ENCODE peak calls at places on chromosomes 5 and 9, in ten cellular contexts. Q is stimulated activated CD4-positive, alpha-beta T cell treated with anti-CD3 and anti-CD28 coated beads, Interleukin-2, amount 100 ng/mL, for 48 hours; P is posterior vena cava; V is cardiac fibroblast; N is NAMALWA; F is head of caudate nucleus; O is uterus; B is transverse colon; X is left cardiac atrium; G is frontal cortex. H is an unnamed sample.

GRCh38 chr9:99593621-99594020 is 228.1 kb upstream of the NR4A3 start:
- DNase-seq in Q (no peak), P (no peak), V (no peak), N (no peak), F (no peak), O (no peak), B (no peak), X (no peak), G (no peak), H (no peak)

GRCh38 chr9:127013597-127013996 is 99.0 kb downstream of the RALGPS1 start:
- DNase-seq in Q (no peak), P (no peak), V (no peak), N (no peak), F (peak; percentile 30), O (no peak), B (no peak), X (no peak), G (no peak), H (no peak)

GRCh38 chr5:5244581-5244980 is 104.5 kb downstream of the ADAMTS16 start:
- DNase-seq in Q (no peak), P (no peak), V (no peak), N (no peak), F (peak; percentile 18), O (no peak), B (no peak), X (no peak), G (no peak), H (no peak)

GRCh38 chr5:157471709-157472108 is 11.7 kb downstream of the NIPAL4 start:
- DNase-seq in Q (peak; percentile 34), P (no peak), V (peak; percentile 53), N (peak; percentile 72), F (no peak), O (no peak), B (no peak), X (no peak), G (no peak), H (no peak)

GRCh38 chr5:149452665-149453617 is 73.8 kb upstream of the IL17B start:
- DNase-seq in Q (no peak), P (peak; percentile 93), V (peak; percentile 98), N (no peak), F (no peak), O (peak; percentile 90), B (peak; percentile 57), X (peak; percentile 84), G (no peak), H (peak; percentile 77)

GRCh38 chr5:65199988-65200668 is 281.6 kb downstream of the ADAMTS6 start:
- DNase-seq in Q (no peak), P (no peak), V (peak; percentile 87), N (no peak), F (no peak), O (no peak), B (no peak), X (no peak), G (no peak), H (no peak)

GRCh38 chr5:137619191-137619870 is 116.6 kb downstream of the KLHL3 start:
- DNase-seq in Q (no peak), P (peak; percentile 85), V (peak; percentile 94), N (no peak), F (peak; percentile 71), O (peak; percentile 42), B (no peak), X (peak; percentile 73), G (peak; percentile 33), H (peak; percentile 92)

GRCh38 chr9:109244179-109245132 is 76.4 kb downstream of the EPB41L4B start:
- DNase-seq in Q (peak; percentile 58), P (peak; percentile 86), V (peak; percentile 75), N (peak; percentile 81), F (peak; percentile 87), O (peak; percentile 46), B (peak; percentile 78), X (peak; percentile 72), G (peak; percentile 44), H (no peak)